ENCODE peak calls at places on chromosomes 3 and 15, in four cellular contexts. One of them, this sample, is unnamed.

GRCh38 chr15:101009176-101009575 is 90.0 kb downstream of the LRRK1 start:
- DNase-seq in IMR-90: no peak
- DNase-seq in suprapubic skin: peak
- DNase-seq in ovary: no peak
- DNase-seq in this sample: no peak

GRCh38 chr3:175397407-175397806 is 538.3 kb downstream of the NAALADL2 start:
- DNase-seq in ovary: no peak
- DNase-seq in IMR-90: no peak
- DNase-seq in suprapubic skin: no peak
- DNase-seq in this sample: no peak

GRCh38 chr15:65049418-65049840 is 4.2 kb downstream of the SLC51B start:
- DNase-seq in ovary: peak
- DNase-seq in suprapubic skin: peak
- DNase-seq in IMR-90: peak
- DNase-seq in this sample: peak

GRCh38 chr3:119596392-119596791 is 1.3 kb upstream of the PLA1A start:
- DNase-seq in suprapubic skin: no peak
- DNase-seq in IMR-90: no peak
- DNase-seq in ovary: no peak
- DNase-seq in this sample: no peak

GRCh38 chr3:114418724-114419543 is 125.1 kb downstream of the TIGIT start:
- DNase-seq in IMR-90: peak
- DNase-seq in ovary: no peak
- DNase-seq in suprapubic skin: no peak
- DNase-seq in this sample: no peak

GRCh38 chr15:35487417-35487816 is 58.5 kb downstream of the DPH6 start:
- DNase-seq in ovary: no peak
- DNase-seq in suprapubic skin: no peak
- DNase-seq in IMR-90: no peak
- DNase-seq in this sample: no peak

GRCh38 chr3:101329016-101329673 is 8.8 kb upstream of the IMPG2 start:
- DNase-seq in ovary: no peak
- DNase-seq in suprapubic skin: no peak
- DNase-seq in IMR-90: no peak
- DNase-seq in this sample: no peak

GRCh38 chr3:118683636-118684035 is 351.0 kb downstream of the IGSF11 start:
- DNase-seq in suprapubic skin: no peak
- DNase-seq in IMR-90: no peak
- DNase-seq in ovary: no peak
- DNase-seq in this sample: no peak

GRCh38 chr3:52443791-52444687 is 864 bp downstream of the SEMA3G start:
- DNase-seq in suprapubic skin: peak
- DNase-seq in IMR-90: no peak
- DNase-seq in ovary: no peak
- DNase-seq in this sample: no peak

GRCh38 chr15:72785452-72786243 is 2.1 kb upstream of the ADPGK start:
- DNase-seq in suprapubic skin: no peak
- DNase-seq in IMR-90: peak
- DNase-seq in ovary: peak
- DNase-seq in this sample: no peak

GRCh38 chr15:70473623-70474366 is 289.6 kb downstream of the UACA start:
- DNase-seq in ovary: no peak
- DNase-seq in suprapubic skin: no peak
- DNase-seq in IMR-90: no peak
- DNase-seq in this sample: no peak

GRCh38 chr3:134395103-134395502 is 20.9 kb upstream of the AMOTL2 start:
- DNase-seq in IMR-90: no peak
- DNase-seq in ovary: no peak
- DNase-seq in suprapubic skin: no peak
- DNase-seq in this sample: no peak

GRCh38 chr15:75420698-75421097 is 30.8 kb downstream of the SIN3A start:
- DNase-seq in suprapubic skin: no peak
- DNase-seq in IMR-90: peak
- DNase-seq in ovary: no peak
- DNase-seq in this sample: no peak

GRCh38 chr3:59812188-59812587 is 762.4 kb upstream of the CFAP20DC start:
- DNase-seq in suprapubic skin: no peak
- DNase-seq in IMR-90: no peak
- DNase-seq in ovary: no peak
- DNase-seq in this sample: no peak

GRCh38 chr3:59809750-59810444 is 760.1 kb upstream of the CFAP20DC start:
- DNase-seq in IMR-90: peak
- DNase-seq in ovary: no peak
- DNase-seq in suprapubic skin: no peak
- DNase-seq in this sample: no peak

GRCh38 chr3:59809016-59809415 is 759.2 kb upstream of the CFAP20DC start:
- DNase-seq in suprapubic skin: no peak
- DNase-seq in ovary: no peak
- DNase-seq in IMR-90: peak
- DNase-seq in this sample: no peak

GRCh38 chr3:59816312-59816711 is 766.5 kb upstream of the CFAP20DC start:
- DNase-seq in suprapubic skin: no peak
- DNase-seq in IMR-90: no peak
- DNase-seq in ovary: no peak
- DNase-seq in this sample: no peak

GRCh38 chr3:59812778-59813558 is 763.1 kb upstream of the CFAP20DC start:
- DNase-seq in IMR-90: peak
- DNase-seq in suprapubic skin: no peak
- DNase-seq in ovary: no peak
- DNase-seq in this sample: no peak
- H3K4me3 ChIP-seq in IMR-90: no peak
- H3K4me3 ChIP-seq in suprapubic skin: no peak
- H3K4me3 ChIP-seq in ovary: no peak
- H3K4me3 ChIP-seq in this sample: no peak

GRCh38 chr15:67420137-67420536 is 100.8 kb upstream of the C15orf61 start:
- DNase-seq in IMR-90: no peak
- DNase-seq in ovary: no peak
- DNase-seq in suprapubic skin: no peak
- DNase-seq in this sample: no peak

GRCh38 chr15:67419705-67420104 is 101.2 kb upstream of the C15orf61 start:
- DNase-seq in ovary: no peak
- DNase-seq in suprapubic skin: no peak
- DNase-seq in IMR-90: no peak
- DNase-seq in this sample: no peak

GRCh38 chr15:67421105-67421504 is 99.8 kb upstream of the C15orf61 start:
- DNase-seq in IMR-90: no peak
- DNase-seq in ovary: no peak
- DNase-seq in suprapubic skin: no peak
- DNase-seq in this sample: no peak

GRCh38 chr15:67416891-67417290 is 104.0 kb upstream of the C15orf61 start:
- DNase-seq in ovary: no peak
- DNase-seq in suprapubic skin: no peak
- DNase-seq in IMR-90: no peak
- DNase-seq in this sample: no peak

DNA sequence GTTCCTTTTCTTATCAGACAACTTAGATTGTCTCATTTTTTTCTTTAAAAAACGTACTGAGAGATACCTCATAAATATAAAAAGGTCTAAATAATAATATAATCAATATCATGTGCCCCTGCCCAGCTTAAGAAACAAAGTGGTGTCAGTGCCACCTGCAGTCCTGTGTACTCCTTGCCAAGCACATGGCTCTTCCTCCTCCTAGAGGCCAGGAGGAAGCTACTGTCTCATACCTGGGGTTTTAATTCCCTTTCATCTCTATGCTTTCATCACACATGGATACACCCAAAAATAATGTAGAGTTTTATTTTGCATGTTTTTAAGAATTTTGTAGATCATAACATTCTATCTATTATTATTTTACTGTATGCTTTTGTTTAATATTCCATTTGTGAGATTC is 98.6 kb upstream of the C15orf61 start:
- DNase-seq in IMR-90: no peak
- DNase-seq in ovary: no peak
- DNase-seq in suprapubic skin: no peak
- DNase-seq in this sample: no peak
- TF ChIP-seq CTCF in IMR-90: no peak
- TF ChIP-seq CTCF in ovary: no peak
- TF ChIP-seq CTCF in suprapubic skin: no peak
- TF ChIP-seq CTCF in this sample: no peak

GRCh38 chr3:10273697-10274305 is 18.9 kb downstream of the GHRL start:
- DNase-seq in IMR-90: peak
- DNase-seq in ovary: no peak
- DNase-seq in suprapubic skin: no peak
- DNase-seq in this sample: no peak
- H3K27ac ChIP-seq in IMR-90: no peak
- H3K27ac ChIP-seq in ovary: no peak
- H3K27ac ChIP-seq in suprapubic skin: no peak
- H3K27ac ChIP-seq in this sample: no peak

DNA sequence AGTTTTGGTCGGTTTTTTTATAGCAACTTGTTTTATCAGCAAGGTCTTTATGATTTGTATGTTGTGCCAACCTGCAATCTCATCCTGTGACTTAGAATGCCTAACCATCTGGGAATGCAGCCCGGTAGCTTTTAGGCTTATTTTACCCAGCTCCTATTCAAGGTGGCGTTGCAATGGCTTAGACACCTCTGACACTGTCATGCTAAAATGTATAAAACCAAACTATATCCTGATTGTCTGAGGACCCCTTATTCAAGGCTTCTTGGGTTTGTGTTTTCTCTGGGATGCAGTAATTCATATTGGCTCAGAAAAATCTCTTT is 209.0 kb upstream of the ALCAM start:
- DNase-seq in ovary: no peak
- DNase-seq in suprapubic skin: no peak
- DNase-seq in IMR-90: no peak
- DNase-seq in this sample: no peak
- H3K4me3 ChIP-seq in ovary: no peak
- H3K4me3 ChIP-seq in suprapubic skin: no peak
- H3K4me3 ChIP-seq in IMR-90: no peak
- H3K4me3 ChIP-seq in this sample: no peak

GRCh38 chr15:89090791-89091666 is 2.8 kb downstream of the ABHD2 start:
- DNase-seq in ovary: peak
- DNase-seq in suprapubic skin: no peak
- DNase-seq in IMR-90: peak
- DNase-seq in this sample: peak
- TF ChIP-seq CTCF in ovary: no peak
- TF ChIP-seq CTCF in suprapubic skin: no peak
- TF ChIP-seq CTCF in IMR-90: peak
- TF ChIP-seq CTCF in this sample: no peak

GRCh38 chr15:63059573-63060216 is 17.1 kb downstream of the TPM1 start:
- DNase-seq in ovary: no peak
- DNase-seq in IMR-90: no peak
- DNase-seq in suprapubic skin: no peak
- DNase-seq in this sample: no peak

GRCh38 chr15:63056843-63057242 is 14.3 kb downstream of the TPM1 start:
- DNase-seq in ovary: peak
- DNase-seq in suprapubic skin: no peak
- DNase-seq in IMR-90: peak
- DNase-seq in this sample: peak

GRCh38 chr15:63054985-63055384 is 12.4 kb downstream of the TPM1 start:
- DNase-seq in suprapubic skin: no peak
- DNase-seq in IMR-90: no peak
- DNase-seq in ovary: no peak
- DNase-seq in this sample: no peak

GRCh38 chr15:63059075-63059474 is 16.5 kb downstream of the TPM1 start:
- DNase-seq in ovary: no peak
- DNase-seq in IMR-90: no peak
- DNase-seq in suprapubic skin: no peak
- DNase-seq in this sample: no peak

DNA sequence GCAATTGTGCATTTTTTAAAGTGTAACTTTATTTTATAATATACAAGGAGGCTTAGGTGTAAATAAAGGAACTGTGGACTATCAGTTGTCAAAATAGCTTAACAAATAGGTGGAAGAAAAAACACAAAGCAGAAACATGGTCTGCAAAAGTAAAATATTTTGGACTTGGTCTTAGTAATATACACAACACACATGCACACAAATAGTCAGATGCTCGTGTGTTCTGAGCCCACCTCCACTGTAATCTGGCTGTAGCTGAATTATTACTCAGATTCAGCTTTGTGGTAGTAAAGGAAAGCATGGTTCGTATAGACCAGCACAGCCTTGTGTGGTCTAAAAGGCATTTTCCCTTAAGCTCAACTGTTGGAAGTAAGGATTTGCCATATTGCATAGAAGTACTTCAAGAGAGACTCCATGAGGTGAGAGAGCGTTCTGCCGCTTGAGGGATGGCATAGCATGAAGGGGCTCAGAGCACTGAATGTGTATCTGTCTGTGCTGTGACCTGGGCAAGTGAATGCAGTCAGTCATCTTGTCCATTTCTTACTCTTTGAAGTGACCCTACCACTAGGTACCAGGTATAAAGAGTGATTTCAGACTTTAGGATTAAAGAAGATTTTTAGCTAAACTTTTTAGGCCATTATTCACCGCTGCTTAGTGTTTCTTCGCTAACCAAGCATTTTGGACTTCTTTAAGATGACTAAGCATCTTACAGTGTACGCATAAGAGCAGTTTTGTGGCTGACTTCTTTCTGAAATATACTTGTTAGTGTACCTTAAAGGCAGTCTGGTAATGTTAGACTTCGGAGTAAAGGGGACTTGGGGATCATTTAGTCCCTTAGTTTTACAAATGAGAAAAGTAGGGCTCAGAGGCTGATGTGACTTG is 15.1 kb downstream of the TPM1 start:
- DNase-seq in IMR-90: peak
- DNase-seq in ovary: no peak
- DNase-seq in suprapubic skin: no peak
- DNase-seq in this sample: no peak
- H3K27ac ChIP-seq in IMR-90: peak
- H3K27ac ChIP-seq in ovary: no peak
- H3K27ac ChIP-seq in suprapubic skin: no peak
- H3K27ac ChIP-seq in this sample: peak

DNA sequence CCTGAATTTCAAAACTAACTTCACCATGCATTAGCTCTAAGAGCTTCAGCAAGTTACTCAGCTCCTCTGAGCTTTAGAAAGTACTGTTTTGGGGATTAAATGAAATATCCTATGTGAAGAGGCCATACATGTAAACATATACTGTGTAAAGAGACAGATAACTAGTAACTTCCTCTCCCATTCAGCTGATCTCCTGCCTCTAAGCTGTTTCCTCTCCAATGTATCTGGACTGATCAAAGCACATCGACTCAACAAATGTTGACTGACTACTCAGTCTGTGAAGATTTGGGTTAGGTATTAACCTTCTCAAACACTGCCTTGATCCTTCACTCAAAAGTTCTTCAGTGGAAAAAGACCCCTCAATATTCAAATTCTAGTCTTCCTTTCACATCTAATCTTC is 82.0 kb downstream of the BOC start:
- DNase-seq in suprapubic skin: no peak
- DNase-seq in ovary: no peak
- DNase-seq in IMR-90: no peak
- DNase-seq in this sample: no peak
- H3K4me3 ChIP-seq in suprapubic skin: no peak
- H3K4me3 ChIP-seq in ovary: no peak
- H3K4me3 ChIP-seq in IMR-90: no peak
- H3K4me3 ChIP-seq in this sample: no peak

This sample was measured in left ventricle myocardium inferior.